ENCODE peak calls at places on chromosomes 3 and 15, in eight cellular contexts. I, M, P, Y, N, O, U and W are unnamed samples. For H3K4me1, the result is how much of the 10 kb centered on the place peaks cover.

GRCh38 chr3:66095295-66096001 is 56.7 kb upstream of the MAGI1 start:
- DNase-seq in O (no peak), P (no peak), U (no peak), N (no peak), Y (peak), M (no peak), I (no peak), W (no peak)

GRCh38 chr3:153896197-153896596 is 225.0 kb upstream of the ARHGEF26 start:
- DNase-seq in I (no peak), Y (no peak), M (no peak), U (no peak), O (no peak), N (no peak), P (no peak), W (no peak)

GRCh38 chr15:55256281-55257013 is 33.2 kb downstream of the RAB27A start:
- DNase-seq in U (no peak), I (peak), P (no peak), N (no peak), O (no peak), M (no peak), Y (peak), W (no peak)

GRCh38 chr3:49359623-49360022 is 1.5 kb upstream of the GPX1 start:
- DNase-seq in P (no peak), M (no peak), N (no peak), U (no peak), Y (peak), I (peak), O (no peak), W (no peak)

GRCh38 chr3:81758275-81758674 is 3.2 kb downstream of the GBE1 start:
- DNase-seq in Y (peak), O (no peak), I (no peak), N (no peak), P (no peak), M (no peak), U (no peak), W (no peak)

GRCh38 chr15:83372434-83372873 is 74.7 kb upstream of the SH3GL3 start:
- DNase-seq in U (no peak), P (no peak), M (no peak), I (peak), O (no peak), Y (peak), N (no peak), W (peak)

GRCh38 chr15:95910643-95911212 is 419.8 kb upstream of the NR2F2 start:
- DNase-seq in M (no peak), I (no peak), P (no peak), O (no peak), N (no peak), Y (no peak), U (no peak), W (no peak)

GRCh38 chr15:60643490-60644040 is 164.6 kb upstream of the ICE2 start:
- DNase-seq in U (no peak), M (no peak), P (no peak), I (no peak), O (no peak), Y (no peak), N (no peak), W (no peak)

GRCh38 chr3:25045291-25045690 is 382.8 kb upstream of the RARB start:
- DNase-seq in U (no peak), O (no peak), N (peak), M (no peak), P (no peak), I (no peak), Y (peak), W (no peak)

GRCh38 chr15:71791975-71792374 is 18.4 kb upstream of the NR2E3 start:
- DNase-seq in O (no peak), P (no peak), M (no peak), Y (no peak), I (no peak), N (no peak), U (no peak), W (peak)

GRCh38 chr15:51085764-51086163 is 8.9 kb downstream of the TNFAIP8L3 start:
- DNase-seq in O (no peak), U (no peak), I (no peak), N (no peak), Y (peak), P (no peak), M (no peak), W (no peak)

GRCh38 chr3:9194509-9195184 is 54.8 kb downstream of the SRGAP3 start:
- DNase-seq in O (no peak), I (peak), P (no peak), M (no peak), N (peak), Y (no peak), U (no peak), W (no peak)

GRCh38 chr3:12187448-12188327 is 29.0 kb upstream of the TIMP4 start:
- DNase-seq in P (no peak), Y (peak), U (peak), O (peak), N (peak), I (no peak), M (no peak), W (no peak)

DNA sequence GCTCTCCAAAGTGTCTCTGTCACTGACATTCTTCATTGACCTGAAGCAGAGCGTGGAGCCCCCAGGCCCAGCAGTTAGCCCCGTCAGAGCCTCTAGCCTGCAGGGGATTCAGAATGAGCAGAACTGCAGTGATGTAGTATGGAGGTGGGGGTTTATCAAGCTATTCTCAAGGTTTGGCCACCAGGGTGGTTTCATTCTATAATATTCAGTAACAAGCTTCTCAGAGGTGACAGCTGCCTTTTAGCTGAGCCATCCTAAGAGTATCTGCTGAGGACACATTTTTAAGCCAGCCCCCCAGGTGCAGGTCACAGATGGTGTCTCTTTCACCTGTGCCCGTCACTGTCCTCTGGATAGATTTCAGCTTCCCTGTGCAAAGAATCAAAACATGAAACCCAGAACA is 31.9 kb downstream of the CMTM7 start:
- DNase-seq in N (no peak), O (no peak), U (no peak), P (no peak), Y (no peak), I (no peak), M (no peak), W (no peak)
- H3K4me1 ChIP-seq in N (under half), O (under half), U (under half), P (half or more), Y (under half), I (half or more), M (under half), W (under half)

DNA sequence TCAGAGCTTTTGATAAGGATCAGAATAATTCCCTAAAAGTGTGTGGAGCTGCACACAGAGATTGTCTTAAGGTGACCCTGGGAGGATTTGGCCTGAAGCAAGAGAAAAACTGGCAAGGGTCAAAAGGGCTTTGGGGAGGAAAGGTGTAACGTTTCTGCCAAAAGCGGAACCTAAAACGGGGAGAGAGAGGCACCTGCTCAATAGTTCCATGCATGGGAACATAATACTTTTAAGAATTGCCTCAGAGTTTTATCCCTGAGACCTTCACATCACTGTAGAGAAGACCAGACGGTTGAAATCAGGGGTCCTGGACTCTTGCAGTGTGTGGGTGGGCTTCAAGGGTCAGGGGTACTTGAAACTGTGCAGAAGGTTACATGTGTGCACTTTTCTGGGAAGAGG is 6.0 kb downstream of the ZNF710 start:
- DNase-seq in Y (no peak), N (no peak), O (no peak), M (no peak), P (no peak), I (no peak), U (no peak), W (peak)
- H3K4me1 ChIP-seq in Y (under half), N (under half), O (under half), M (under half), P (half or more), I (under half), U (under half), W (under half)

GRCh38 chr3:42127226-42127625 is 36.1 kb downstream of the TRAK1 start:
- DNase-seq in Y (no peak), I (no peak), U (no peak), P (no peak), O (no peak), N (no peak), M (no peak), W (no peak)
- H3K4me1 ChIP-seq in Y (under half), I (under half), U (under half), P (half or more), O (under half), N (under half), M (under half), W (under half)

GRCh38 chr15:75045332-75046015 is 22.1 kb downstream of the PPCDC start:
- DNase-seq in N (no peak), O (no peak), M (no peak), P (no peak), I (no peak), Y (no peak), U (no peak), W (no peak)

GRCh38 chr15:75038948-75039533 is 15.7 kb downstream of the PPCDC start:
- DNase-seq in U (no peak), P (no peak), O (no peak), M (no peak), I (no peak), Y (no peak), N (no peak), W (no peak)

GRCh38 chr15:75043509-75044257 is 20.3 kb downstream of the PPCDC start:
- DNase-seq in Y (peak), U (peak), M (peak), P (peak), I (peak), N (peak), O (peak), W (peak)

GRCh38 chr15:75044258-75044878 is 21.0 kb downstream of the PPCDC start:
- DNase-seq in M (no peak), Y (no peak), O (no peak), U (no peak), N (no peak), I (no peak), P (no peak), W (peak)

GRCh38 chr15:75042730-75043508 is 19.5 kb downstream of the PPCDC start:
- DNase-seq in P (peak), Y (peak), M (peak), I (peak), U (peak), O (peak), N (peak), W (no peak)
- H3K4me1 ChIP-seq in P (half or more), Y (under half), M (under half), I (under half), U (under half), O (under half), N (half or more), W (under half)

GRCh38 chr3:42182555-42182954 is 83.4 kb downstream of the CCK start:
- DNase-seq in N (no peak), P (no peak), U (no peak), I (no peak), M (no peak), O (no peak), Y (peak), W (no peak)

GRCh38 chr3:42179110-42179725 is 86.8 kb downstream of the CCK start:
- DNase-seq in I (peak), M (no peak), P (no peak), Y (peak), N (peak), U (no peak), O (no peak), W (peak)

GRCh38 chr3:42183991-42184621 is 81.9 kb downstream of the CCK start:
- DNase-seq in O (no peak), N (no peak), M (no peak), P (no peak), I (peak), Y (peak), U (no peak), W (no peak)

GRCh38 chr3:42177801-42178150 is 86.6 kb downstream of the TRAK1 start:
- DNase-seq in N (no peak), P (no peak), O (no peak), M (no peak), U (no peak), I (no peak), Y (no peak), W (no peak)

GRCh38 chr3:42180901-42181300 is 85.1 kb downstream of the CCK start:
- DNase-seq in M (no peak), N (peak), Y (no peak), O (no peak), U (no peak), P (no peak), I (peak), W (no peak)
- H3K4me1 ChIP-seq in M (under half), N (under half), Y (under half), O (under half), U (under half), P (half or more), I (half or more), W (under half)

DNA sequence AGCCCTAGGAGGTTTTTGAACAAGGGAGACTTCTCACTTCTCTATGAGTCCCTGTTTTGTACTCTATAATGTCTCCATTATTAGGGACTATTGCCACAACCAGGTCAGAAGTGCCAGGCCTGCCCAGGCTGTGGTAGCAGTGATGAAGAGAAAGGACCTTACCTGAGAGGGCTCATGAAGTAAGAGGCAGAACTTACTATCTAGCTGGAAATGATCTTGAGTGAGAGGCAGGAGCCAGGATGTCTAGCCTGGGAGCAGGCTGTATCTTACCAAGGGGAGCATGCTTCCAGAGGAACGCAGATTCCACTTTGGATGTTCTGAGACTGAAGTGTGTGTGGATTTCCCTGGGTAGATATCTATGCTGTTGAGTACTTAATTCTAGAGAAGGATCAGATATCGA is 93.3 kb downstream of the RPL39L start:
- DNase-seq in Y (no peak), P (no peak), N (no peak), I (no peak), U (no peak), O (no peak), M (no peak), W (no peak)
- H3K4me1 ChIP-seq in Y (under half), P (under half), N (under half), I (under half), U (under half), O (under half), M (under half), W (under half)